ENCODE peak calls at places on chromosome 4, in nine cellular contexts. One of them, this sample, is unnamed.

GRCh38 chr4:34181891-34182290 is 2062.4 kb downstream of the ARAP2 start:
- DNase-seq in Peyer's patch: no peak
- DNase-seq in stimulated activated CD8-positive, alpha-beta memory T cell treated with anti-CD3 and anti-CD28 coated beads, Interleukin-15, amount 100 ng/mL, for 24 hours: no peak
- DNase-seq in AG20443: no peak
- DNase-seq in AG08396: no peak
- DNase-seq in CD8-positive, alpha-beta memory T cell: no peak
- DNase-seq in activated CD8-positive, alpha-beta memory T cell treated with anti-CD3 and anti-CD28 coated beads, Interleukin-2, amount 50 U/mL, for 4 hours: no peak
- DNase-seq in posterior cingulate gyrus: no peak
- DNase-seq in A172: peak
- DNase-seq in this sample: no peak

GRCh38 chr4:6802050-6802449 is 19.5 kb downstream of the KIAA0232 start:
- DNase-seq in Peyer's patch: no peak
- DNase-seq in stimulated activated CD8-positive, alpha-beta memory T cell treated with anti-CD3 and anti-CD28 coated beads, Interleukin-15, amount 100 ng/mL, for 24 hours: no peak
- DNase-seq in AG20443: no peak
- DNase-seq in AG08396: no peak
- DNase-seq in CD8-positive, alpha-beta memory T cell: no peak
- DNase-seq in activated CD8-positive, alpha-beta memory T cell treated with anti-CD3 and anti-CD28 coated beads, Interleukin-2, amount 50 U/mL, for 4 hours: no peak
- DNase-seq in posterior cingulate gyrus: no peak
- DNase-seq in A172: no peak
- DNase-seq in this sample: no peak

GRCh38 chr4:27088491-27088890 is 227.8 kb downstream of the STIM2 start:
- DNase-seq in Peyer's patch: no peak
- DNase-seq in stimulated activated CD8-positive, alpha-beta memory T cell treated with anti-CD3 and anti-CD28 coated beads, Interleukin-15, amount 100 ng/mL, for 24 hours: no peak
- DNase-seq in AG20443: no peak
- DNase-seq in AG08396: no peak
- DNase-seq in CD8-positive, alpha-beta memory T cell: no peak
- DNase-seq in activated CD8-positive, alpha-beta memory T cell treated with anti-CD3 and anti-CD28 coated beads, Interleukin-2, amount 50 U/mL, for 4 hours: no peak
- DNase-seq in posterior cingulate gyrus: no peak
- DNase-seq in A172: no peak
- DNase-seq in this sample: no peak

GRCh38 chr4:80172203-80172602 is 25.1 kb upstream of the PRDM8 start:
- DNase-seq in Peyer's patch: no peak
- DNase-seq in stimulated activated CD8-positive, alpha-beta memory T cell treated with anti-CD3 and anti-CD28 coated beads, Interleukin-15, amount 100 ng/mL, for 24 hours: no peak
- DNase-seq in AG20443: no peak
- DNase-seq in AG08396: no peak
- DNase-seq in CD8-positive, alpha-beta memory T cell: peak
- DNase-seq in activated CD8-positive, alpha-beta memory T cell treated with anti-CD3 and anti-CD28 coated beads, Interleukin-2, amount 50 U/mL, for 4 hours: no peak
- DNase-seq in posterior cingulate gyrus: no peak
- DNase-seq in A172: no peak
- DNase-seq in this sample: no peak

GRCh38 chr4:56049428-56050212 is 100.9 kb downstream of the CEP135 start:
- DNase-seq in Peyer's patch: peak
- DNase-seq in stimulated activated CD8-positive, alpha-beta memory T cell treated with anti-CD3 and anti-CD28 coated beads, Interleukin-15, amount 100 ng/mL, for 24 hours: no peak
- DNase-seq in AG20443: peak
- DNase-seq in AG08396: peak
- DNase-seq in CD8-positive, alpha-beta memory T cell: no peak
- DNase-seq in activated CD8-positive, alpha-beta memory T cell treated with anti-CD3 and anti-CD28 coated beads, Interleukin-2, amount 50 U/mL, for 4 hours: no peak
- DNase-seq in posterior cingulate gyrus: peak
- DNase-seq in A172: peak
- DNase-seq in this sample: peak

GRCh38 chr4:18138076-18138665 is 116.6 kb upstream of the LCORL start:
- DNase-seq in Peyer's patch: peak
- DNase-seq in stimulated activated CD8-positive, alpha-beta memory T cell treated with anti-CD3 and anti-CD28 coated beads, Interleukin-15, amount 100 ng/mL, for 24 hours: no peak
- DNase-seq in AG20443: no peak
- DNase-seq in AG08396: no peak
- DNase-seq in CD8-positive, alpha-beta memory T cell: no peak
- DNase-seq in activated CD8-positive, alpha-beta memory T cell treated with anti-CD3 and anti-CD28 coated beads, Interleukin-2, amount 50 U/mL, for 4 hours: no peak
- DNase-seq in posterior cingulate gyrus: no peak
- DNase-seq in A172: no peak
- DNase-seq in this sample: no peak

GRCh38 chr4:185305979-185306442 is 89.7 kb downstream of the LRP2BP start:
- DNase-seq in Peyer's patch: no peak
- DNase-seq in stimulated activated CD8-positive, alpha-beta memory T cell treated with anti-CD3 and anti-CD28 coated beads, Interleukin-15, amount 100 ng/mL, for 24 hours: no peak
- DNase-seq in AG20443: peak
- DNase-seq in AG08396: peak
- DNase-seq in CD8-positive, alpha-beta memory T cell: no peak
- DNase-seq in activated CD8-positive, alpha-beta memory T cell treated with anti-CD3 and anti-CD28 coated beads, Interleukin-2, amount 50 U/mL, for 4 hours: no peak
- DNase-seq in posterior cingulate gyrus: no peak
- DNase-seq in A172: peak
- DNase-seq in this sample: peak

GRCh38 chr4:76458829-76459228 is 23.8 kb downstream of the SHROOM3 start:
- DNase-seq in Peyer's patch: no peak
- DNase-seq in stimulated activated CD8-positive, alpha-beta memory T cell treated with anti-CD3 and anti-CD28 coated beads, Interleukin-15, amount 100 ng/mL, for 24 hours: no peak
- DNase-seq in AG20443: peak
- DNase-seq in AG08396: no peak
- DNase-seq in CD8-positive, alpha-beta memory T cell: no peak
- DNase-seq in activated CD8-positive, alpha-beta memory T cell treated with anti-CD3 and anti-CD28 coated beads, Interleukin-2, amount 50 U/mL, for 4 hours: no peak
- DNase-seq in posterior cingulate gyrus: no peak
- DNase-seq in A172: peak
- DNase-seq in this sample: no peak

GRCh38 chr4:4810365-4810764 is 49.1 kb upstream of the MSX1 start:
- DNase-seq in Peyer's patch: no peak
- DNase-seq in stimulated activated CD8-positive, alpha-beta memory T cell treated with anti-CD3 and anti-CD28 coated beads, Interleukin-15, amount 100 ng/mL, for 24 hours: no peak
- DNase-seq in AG20443: no peak
- DNase-seq in AG08396: no peak
- DNase-seq in CD8-positive, alpha-beta memory T cell: no peak
- DNase-seq in activated CD8-positive, alpha-beta memory T cell treated with anti-CD3 and anti-CD28 coated beads, Interleukin-2, amount 50 U/mL, for 4 hours: no peak
- DNase-seq in posterior cingulate gyrus: no peak
- DNase-seq in A172: no peak
- DNase-seq in this sample: no peak

GRCh38 chr4:43369036-43369594 is 476.6 kb downstream of the GRXCR1 start:
- DNase-seq in Peyer's patch: no peak
- DNase-seq in stimulated activated CD8-positive, alpha-beta memory T cell treated with anti-CD3 and anti-CD28 coated beads, Interleukin-15, amount 100 ng/mL, for 24 hours: no peak
- DNase-seq in AG20443: no peak
- DNase-seq in AG08396: no peak
- DNase-seq in CD8-positive, alpha-beta memory T cell: no peak
- DNase-seq in activated CD8-positive, alpha-beta memory T cell treated with anti-CD3 and anti-CD28 coated beads, Interleukin-2, amount 50 U/mL, for 4 hours: no peak
- DNase-seq in posterior cingulate gyrus: no peak
- DNase-seq in A172: no peak
- DNase-seq in this sample: no peak

GRCh38 chr4:4792516-4792915 is 66.9 kb upstream of the MSX1 start:
- DNase-seq in Peyer's patch: no peak
- DNase-seq in stimulated activated CD8-positive, alpha-beta memory T cell treated with anti-CD3 and anti-CD28 coated beads, Interleukin-15, amount 100 ng/mL, for 24 hours: no peak
- DNase-seq in AG20443: peak
- DNase-seq in AG08396: peak
- DNase-seq in CD8-positive, alpha-beta memory T cell: no peak
- DNase-seq in activated CD8-positive, alpha-beta memory T cell treated with anti-CD3 and anti-CD28 coated beads, Interleukin-2, amount 50 U/mL, for 4 hours: no peak
- DNase-seq in posterior cingulate gyrus: no peak
- DNase-seq in A172: no peak
- DNase-seq in this sample: no peak

GRCh38 chr4:160980091-160980490 is 1183.7 kb downstream of the FSTL5 start:
- DNase-seq in Peyer's patch: no peak
- DNase-seq in stimulated activated CD8-positive, alpha-beta memory T cell treated with anti-CD3 and anti-CD28 coated beads, Interleukin-15, amount 100 ng/mL, for 24 hours: no peak
- DNase-seq in AG20443: no peak
- DNase-seq in AG08396: no peak
- DNase-seq in CD8-positive, alpha-beta memory T cell: no peak
- DNase-seq in activated CD8-positive, alpha-beta memory T cell treated with anti-CD3 and anti-CD28 coated beads, Interleukin-2, amount 50 U/mL, for 4 hours: no peak
- DNase-seq in posterior cingulate gyrus: no peak
- DNase-seq in A172: no peak
- DNase-seq in this sample: no peak

GRCh38 chr4:84800256-84800655 is 166.2 kb downstream of the WDFY3 start:
- DNase-seq in Peyer's patch: no peak
- DNase-seq in stimulated activated CD8-positive, alpha-beta memory T cell treated with anti-CD3 and anti-CD28 coated beads, Interleukin-15, amount 100 ng/mL, for 24 hours: no peak
- DNase-seq in AG20443: no peak
- DNase-seq in AG08396: no peak
- DNase-seq in CD8-positive, alpha-beta memory T cell: no peak
- DNase-seq in activated CD8-positive, alpha-beta memory T cell treated with anti-CD3 and anti-CD28 coated beads, Interleukin-2, amount 50 U/mL, for 4 hours: no peak
- DNase-seq in posterior cingulate gyrus: no peak
- DNase-seq in A172: no peak
- DNase-seq in this sample: peak

GRCh38 chr4:123579961-123580360 is 183.4 kb downstream of the SPRY1 start:
- DNase-seq in Peyer's patch: no peak
- DNase-seq in stimulated activated CD8-positive, alpha-beta memory T cell treated with anti-CD3 and anti-CD28 coated beads, Interleukin-15, amount 100 ng/mL, for 24 hours: no peak
- DNase-seq in AG20443: no peak
- DNase-seq in AG08396: no peak
- DNase-seq in CD8-positive, alpha-beta memory T cell: no peak
- DNase-seq in activated CD8-positive, alpha-beta memory T cell treated with anti-CD3 and anti-CD28 coated beads, Interleukin-2, amount 50 U/mL, for 4 hours: no peak
- DNase-seq in posterior cingulate gyrus: no peak
- DNase-seq in A172: no peak
- DNase-seq in this sample: no peak

GRCh38 chr4:113109106-113109740 is 59.8 kb downstream of the ANK2 start:
- DNase-seq in Peyer's patch: no peak
- DNase-seq in stimulated activated CD8-positive, alpha-beta memory T cell treated with anti-CD3 and anti-CD28 coated beads, Interleukin-15, amount 100 ng/mL, for 24 hours: no peak
- DNase-seq in AG20443: no peak
- DNase-seq in AG08396: no peak
- DNase-seq in CD8-positive, alpha-beta memory T cell: no peak
- DNase-seq in activated CD8-positive, alpha-beta memory T cell treated with anti-CD3 and anti-CD28 coated beads, Interleukin-2, amount 50 U/mL, for 4 hours: no peak
- DNase-seq in posterior cingulate gyrus: no peak
- DNase-seq in A172: no peak
- DNase-seq in this sample: no peak

GRCh38 chr4:38024203-38024504 is 64.0 kb downstream of the PTTG2 start:
- DNase-seq in Peyer's patch: no peak
- DNase-seq in stimulated activated CD8-positive, alpha-beta memory T cell treated with anti-CD3 and anti-CD28 coated beads, Interleukin-15, amount 100 ng/mL, for 24 hours: no peak
- DNase-seq in AG20443: no peak
- DNase-seq in AG08396: no peak
- DNase-seq in CD8-positive, alpha-beta memory T cell: no peak
- DNase-seq in activated CD8-positive, alpha-beta memory T cell treated with anti-CD3 and anti-CD28 coated beads, Interleukin-2, amount 50 U/mL, for 4 hours: no peak
- DNase-seq in posterior cingulate gyrus: no peak
- DNase-seq in A172: no peak
- DNase-seq in this sample: no peak

GRCh38 chr4:68871772-68872441 is 56.1 kb downstream of the UGT2B10 start:
- DNase-seq in Peyer's patch: no peak
- DNase-seq in stimulated activated CD8-positive, alpha-beta memory T cell treated with anti-CD3 and anti-CD28 coated beads, Interleukin-15, amount 100 ng/mL, for 24 hours: no peak
- DNase-seq in AG20443: no peak
- DNase-seq in AG08396: no peak
- DNase-seq in CD8-positive, alpha-beta memory T cell: no peak
- DNase-seq in activated CD8-positive, alpha-beta memory T cell treated with anti-CD3 and anti-CD28 coated beads, Interleukin-2, amount 50 U/mL, for 4 hours: no peak
- DNase-seq in posterior cingulate gyrus: no peak
- DNase-seq in A172: no peak
- DNase-seq in this sample: no peak

GRCh38 chr4:139416073-139416673 is 37.7 kb upstream of the RAB33B start:
- DNase-seq in Peyer's patch: no peak
- DNase-seq in stimulated activated CD8-positive, alpha-beta memory T cell treated with anti-CD3 and anti-CD28 coated beads, Interleukin-15, amount 100 ng/mL, for 24 hours: no peak
- DNase-seq in AG20443: peak
- DNase-seq in AG08396: peak
- DNase-seq in CD8-positive, alpha-beta memory T cell: peak
- DNase-seq in activated CD8-positive, alpha-beta memory T cell treated with anti-CD3 and anti-CD28 coated beads, Interleukin-2, amount 50 U/mL, for 4 hours: no peak
- DNase-seq in posterior cingulate gyrus: no peak
- DNase-seq in A172: peak
- DNase-seq in this sample: peak

GRCh38 chr4:33532821-33533220 is 2711.5 kb downstream of the ARAP2 start:
- DNase-seq in Peyer's patch: no peak
- DNase-seq in stimulated activated CD8-positive, alpha-beta memory T cell treated with anti-CD3 and anti-CD28 coated beads, Interleukin-15, amount 100 ng/mL, for 24 hours: no peak
- DNase-seq in AG20443: no peak
- DNase-seq in AG08396: no peak
- DNase-seq in CD8-positive, alpha-beta memory T cell: no peak
- DNase-seq in activated CD8-positive, alpha-beta memory T cell treated with anti-CD3 and anti-CD28 coated beads, Interleukin-2, amount 50 U/mL, for 4 hours: no peak
- DNase-seq in posterior cingulate gyrus: no peak
- DNase-seq in A172: no peak
- DNase-seq in this sample: no peak

GRCh38 chr4:48127231-48127881 is 6.7 kb downstream of the TXK start:
- DNase-seq in Peyer's patch: no peak
- DNase-seq in stimulated activated CD8-positive, alpha-beta memory T cell treated with anti-CD3 and anti-CD28 coated beads, Interleukin-15, amount 100 ng/mL, for 24 hours: no peak
- DNase-seq in AG20443: no peak
- DNase-seq in AG08396: no peak
- DNase-seq in CD8-positive, alpha-beta memory T cell: no peak
- DNase-seq in activated CD8-positive, alpha-beta memory T cell treated with anti-CD3 and anti-CD28 coated beads, Interleukin-2, amount 50 U/mL, for 4 hours: no peak
- DNase-seq in posterior cingulate gyrus: no peak
- DNase-seq in A172: no peak
- DNase-seq in this sample: no peak

GRCh38 chr4:16229604-16230003 is 3.3 kb upstream of the TAPT1 start:
- DNase-seq in Peyer's patch: no peak
- DNase-seq in stimulated activated CD8-positive, alpha-beta memory T cell treated with anti-CD3 and anti-CD28 coated beads, Interleukin-15, amount 100 ng/mL, for 24 hours: no peak
- DNase-seq in AG20443: no peak
- DNase-seq in AG08396: no peak
- DNase-seq in CD8-positive, alpha-beta memory T cell: no peak
- DNase-seq in activated CD8-positive, alpha-beta memory T cell treated with anti-CD3 and anti-CD28 coated beads, Interleukin-2, amount 50 U/mL, for 4 hours: no peak
- DNase-seq in posterior cingulate gyrus: no peak
- DNase-seq in A172: no peak
- DNase-seq in this sample: no peak

GRCh38 chr4:38177035-38177791 is 217.0 kb downstream of the PTTG2 start:
- DNase-seq in Peyer's patch: no peak
- DNase-seq in stimulated activated CD8-positive, alpha-beta memory T cell treated with anti-CD3 and anti-CD28 coated beads, Interleukin-15, amount 100 ng/mL, for 24 hours: no peak
- DNase-seq in AG20443: peak
- DNase-seq in AG08396: no peak
- DNase-seq in CD8-positive, alpha-beta memory T cell: peak
- DNase-seq in activated CD8-positive, alpha-beta memory T cell treated with anti-CD3 and anti-CD28 coated beads, Interleukin-2, amount 50 U/mL, for 4 hours: peak
- DNase-seq in posterior cingulate gyrus: no peak
- DNase-seq in A172: no peak
- DNase-seq in this sample: no peak

GRCh38 chr4:13627185-13627605 is 330 bp downstream of the BOD1L1 start:
- DNase-seq in Peyer's patch: no peak
- DNase-seq in stimulated activated CD8-positive, alpha-beta memory T cell treated with anti-CD3 and anti-CD28 coated beads, Interleukin-15, amount 100 ng/mL, for 24 hours: peak
- DNase-seq in AG20443: no peak
- DNase-seq in AG08396: no peak
- DNase-seq in CD8-positive, alpha-beta memory T cell: no peak
- DNase-seq in activated CD8-positive, alpha-beta memory T cell treated with anti-CD3 and anti-CD28 coated beads, Interleukin-2, amount 50 U/mL, for 4 hours: no peak
- DNase-seq in posterior cingulate gyrus: no peak
- DNase-seq in A172: no peak
- DNase-seq in this sample: peak

GRCh38 chr4:186844059-186844681 is 120.5 kb upstream of the FAT1 start:
- DNase-seq in Peyer's patch: no peak
- DNase-seq in stimulated activated CD8-positive, alpha-beta memory T cell treated with anti-CD3 and anti-CD28 coated beads, Interleukin-15, amount 100 ng/mL, for 24 hours: no peak
- DNase-seq in AG20443: peak
- DNase-seq in AG08396: peak
- DNase-seq in CD8-positive, alpha-beta memory T cell: no peak
- DNase-seq in activated CD8-positive, alpha-beta memory T cell treated with anti-CD3 and anti-CD28 coated beads, Interleukin-2, amount 50 U/mL, for 4 hours: no peak
- DNase-seq in posterior cingulate gyrus: no peak
- DNase-seq in A172: peak
- DNase-seq in this sample: peak

GRCh38 chr4:146510942-146511341 is 10.8 kb downstream of the SLC10A7 start:
- DNase-seq in Peyer's patch: no peak
- DNase-seq in stimulated activated CD8-positive, alpha-beta memory T cell treated with anti-CD3 and anti-CD28 coated beads, Interleukin-15, amount 100 ng/mL, for 24 hours: no peak
- DNase-seq in AG20443: no peak
- DNase-seq in AG08396: no peak
- DNase-seq in CD8-positive, alpha-beta memory T cell: no peak
- DNase-seq in activated CD8-positive, alpha-beta memory T cell treated with anti-CD3 and anti-CD28 coated beads, Interleukin-2, amount 50 U/mL, for 4 hours: no peak
- DNase-seq in posterior cingulate gyrus: no peak
- DNase-seq in A172: no peak
- DNase-seq in this sample: no peak

GRCh38 chr4:183289688-183290087 is 30.4 kb downstream of the CLDN22 start:
- DNase-seq in Peyer's patch: no peak
- DNase-seq in stimulated activated CD8-positive, alpha-beta memory T cell treated with anti-CD3 and anti-CD28 coated beads, Interleukin-15, amount 100 ng/mL, for 24 hours: no peak
- DNase-seq in AG20443: peak
- DNase-seq in AG08396: no peak
- DNase-seq in CD8-positive, alpha-beta memory T cell: no peak
- DNase-seq in activated CD8-positive, alpha-beta memory T cell treated with anti-CD3 and anti-CD28 coated beads, Interleukin-2, amount 50 U/mL, for 4 hours: no peak
- DNase-seq in posterior cingulate gyrus: no peak
- DNase-seq in A172: peak
- DNase-seq in this sample: peak

GRCh38 chr4:93084599-93085305 is 743.8 kb upstream of the ATOH1 start:
- DNase-seq in Peyer's patch: no peak
- DNase-seq in stimulated activated CD8-positive, alpha-beta memory T cell treated with anti-CD3 and anti-CD28 coated beads, Interleukin-15, amount 100 ng/mL, for 24 hours: no peak
- DNase-seq in AG20443: no peak
- DNase-seq in AG08396: no peak
- DNase-seq in CD8-positive, alpha-beta memory T cell: no peak
- DNase-seq in activated CD8-positive, alpha-beta memory T cell treated with anti-CD3 and anti-CD28 coated beads, Interleukin-2, amount 50 U/mL, for 4 hours: no peak
- DNase-seq in posterior cingulate gyrus: no peak
- DNase-seq in A172: no peak
- DNase-seq in this sample: no peak

GRCh38 chr4:294732-295131 is 10.5 kb downstream of the ZNF732 start:
- DNase-seq in Peyer's patch: no peak
- DNase-seq in stimulated activated CD8-positive, alpha-beta memory T cell treated with anti-CD3 and anti-CD28 coated beads, Interleukin-15, amount 100 ng/mL, for 24 hours: no peak
- DNase-seq in AG20443: no peak
- DNase-seq in AG08396: no peak
- DNase-seq in CD8-positive, alpha-beta memory T cell: no peak
- DNase-seq in activated CD8-positive, alpha-beta memory T cell treated with anti-CD3 and anti-CD28 coated beads, Interleukin-2, amount 50 U/mL, for 4 hours: no peak
- DNase-seq in posterior cingulate gyrus: no peak
- DNase-seq in A172: no peak
- DNase-seq in this sample: no peak

GRCh38 chr4:46387956-46388355 is 2.0 kb downstream of the GABRA2 start:
- DNase-seq in Peyer's patch: no peak
- DNase-seq in stimulated activated CD8-positive, alpha-beta memory T cell treated with anti-CD3 and anti-CD28 coated beads, Interleukin-15, amount 100 ng/mL, for 24 hours: no peak
- DNase-seq in AG20443: no peak
- DNase-seq in AG08396: no peak
- DNase-seq in CD8-positive, alpha-beta memory T cell: no peak
- DNase-seq in activated CD8-positive, alpha-beta memory T cell treated with anti-CD3 and anti-CD28 coated beads, Interleukin-2, amount 50 U/mL, for 4 hours: no peak
- DNase-seq in posterior cingulate gyrus: no peak
- DNase-seq in A172: no peak
- DNase-seq in this sample: peak

GRCh38 chr4:107824367-107825071 is at the start of gene SGMS2:
- DNase-seq in Peyer's patch: peak
- DNase-seq in stimulated activated CD8-positive, alpha-beta memory T cell treated with anti-CD3 and anti-CD28 coated beads, Interleukin-15, amount 100 ng/mL, for 24 hours: no peak
- DNase-seq in AG20443: peak
- DNase-seq in AG08396: peak
- DNase-seq in CD8-positive, alpha-beta memory T cell: no peak
- DNase-seq in activated CD8-positive, alpha-beta memory T cell treated with anti-CD3 and anti-CD28 coated beads, Interleukin-2, amount 50 U/mL, for 4 hours: peak
- DNase-seq in posterior cingulate gyrus: peak
- DNase-seq in A172: peak
- DNase-seq in this sample: peak

GRCh38 chr4:172865103-172865502 is 303.5 kb upstream of the GALNT7 start:
- DNase-seq in Peyer's patch: no peak
- DNase-seq in stimulated activated CD8-positive, alpha-beta memory T cell treated with anti-CD3 and anti-CD28 coated beads, Interleukin-15, amount 100 ng/mL, for 24 hours: no peak
- DNase-seq in AG20443: no peak
- DNase-seq in AG08396: no peak
- DNase-seq in CD8-positive, alpha-beta memory T cell: no peak
- DNase-seq in activated CD8-positive, alpha-beta memory T cell treated with anti-CD3 and anti-CD28 coated beads, Interleukin-2, amount 50 U/mL, for 4 hours: no peak
- DNase-seq in posterior cingulate gyrus: no peak
- DNase-seq in A172: no peak
- DNase-seq in this sample: no peak

This sample was measured in RKO.